ENCODE peak calls at places on chromosomes 6 and 20, in five cellular contexts. One of them, this sample, is unnamed.

GRCh38 chr6:37143585-37143984 is 26.4 kb upstream of the PIM1 start:
- DNase-seq in neural progenitor cell: no peak
- DNase-seq in GM23248: no peak
- DNase-seq in K562: no peak
- DNase-seq in MM.1S: no peak
- DNase-seq in this sample: no peak

GRCh38 chr6:26454641-26455040 is 3.1 kb upstream of the BTN2A1 start:
- DNase-seq in neural progenitor cell: no peak
- DNase-seq in GM23248: peak; percentile 56
- DNase-seq in K562: no peak
- DNase-seq in MM.1S: no peak
- DNase-seq in this sample: no peak

GRCh38 chr20:25584905-25585704 is at the start of gene NINL:
- DNase-seq in neural progenitor cell: peak; percentile 95
- DNase-seq in GM23248: peak; percentile 81
- DNase-seq in K562: peak; percentile 53
- DNase-seq in MM.1S: no peak
- DNase-seq in this sample: peak; percentile 67

GRCh38 chr6:35725721-35726438 is 11.0 kb upstream of the ARMC12 start:
- DNase-seq in neural progenitor cell: no peak
- DNase-seq in GM23248: peak; percentile 37
- DNase-seq in K562: no peak
- DNase-seq in MM.1S: no peak
- DNase-seq in this sample: no peak

GRCh38 chr6:74087898-74088297 is 391.9 kb downstream of the CD109 start:
- DNase-seq in neural progenitor cell: no peak
- DNase-seq in GM23248: peak; percentile 73
- DNase-seq in K562: no peak
- DNase-seq in MM.1S: no peak
- DNase-seq in this sample: peak; percentile 42

GRCh38 chr20:23881371-23881770 is 1.8 kb upstream of the CST5 start:
- DNase-seq in neural progenitor cell: no peak
- DNase-seq in GM23248: no peak
- DNase-seq in K562: no peak
- DNase-seq in MM.1S: no peak
- DNase-seq in this sample: no peak

GRCh38 chr6:47859132-47859531 is 77.3 kb downstream of the OPN5 start:
- DNase-seq in neural progenitor cell: peak; percentile 20
- DNase-seq in GM23248: no peak
- DNase-seq in K562: no peak
- DNase-seq in MM.1S: no peak
- DNase-seq in this sample: no peak

GRCh38 chr20:11529046-11529445 is 388.6 kb upstream of the BTBD3 start:
- DNase-seq in neural progenitor cell: no peak
- DNase-seq in GM23248: no peak
- DNase-seq in K562: no peak
- DNase-seq in MM.1S: no peak
- DNase-seq in this sample: no peak

GRCh38 chr6:105211831-105212230 is 32.0 kb upstream of the POPDC3 start:
- DNase-seq in neural progenitor cell: no peak
- DNase-seq in GM23248: peak; percentile 65
- DNase-seq in K562: no peak
- DNase-seq in MM.1S: no peak
- DNase-seq in this sample: no peak

GRCh38 chr20:44218441-44218840 is 7.9 kb upstream of the OSER1 start:
- DNase-seq in neural progenitor cell: no peak
- DNase-seq in GM23248: no peak
- DNase-seq in K562: no peak
- DNase-seq in MM.1S: no peak
- DNase-seq in this sample: no peak

GRCh38 chr6:63546697-63547096 is 25.6 kb upstream of the LOC128125822 start:
- DNase-seq in neural progenitor cell: no peak
- DNase-seq in GM23248: no peak
- DNase-seq in K562: no peak
- DNase-seq in MM.1S: no peak
- DNase-seq in this sample: no peak

GRCh38 chr20:4828830-4829493 is 107.3 kb downstream of the PRND start:
- DNase-seq in neural progenitor cell: no peak
- DNase-seq in GM23248: no peak
- DNase-seq in K562: no peak
- DNase-seq in MM.1S: no peak
- DNase-seq in this sample: no peak

GRCh38 chr6:159844737-159845645 is 44.9 kb downstream of the PNLDC1 start:
- DNase-seq in neural progenitor cell: no peak
- DNase-seq in GM23248: no peak
- DNase-seq in K562: no peak
- DNase-seq in MM.1S: no peak
- DNase-seq in this sample: no peak

GRCh38 chr6:125254321-125254720 is 47.4 kb downstream of the HDDC2 start:
- DNase-seq in neural progenitor cell: no peak
- DNase-seq in GM23248: no peak
- DNase-seq in K562: no peak
- DNase-seq in MM.1S: no peak
- DNase-seq in this sample: no peak

GRCh38 chr6:148854992-148855391 is 108.2 kb downstream of the UST start:
- DNase-seq in neural progenitor cell: peak; percentile 39
- DNase-seq in GM23248: no peak
- DNase-seq in K562: no peak
- DNase-seq in MM.1S: no peak
- DNase-seq in this sample: no peak

GRCh38 chr20:46657618-46658017 is 6.4 kb upstream of the SLC13A3 start:
- DNase-seq in neural progenitor cell: no peak
- DNase-seq in GM23248: no peak
- DNase-seq in K562: no peak
- DNase-seq in MM.1S: no peak
- DNase-seq in this sample: no peak

DNA sequence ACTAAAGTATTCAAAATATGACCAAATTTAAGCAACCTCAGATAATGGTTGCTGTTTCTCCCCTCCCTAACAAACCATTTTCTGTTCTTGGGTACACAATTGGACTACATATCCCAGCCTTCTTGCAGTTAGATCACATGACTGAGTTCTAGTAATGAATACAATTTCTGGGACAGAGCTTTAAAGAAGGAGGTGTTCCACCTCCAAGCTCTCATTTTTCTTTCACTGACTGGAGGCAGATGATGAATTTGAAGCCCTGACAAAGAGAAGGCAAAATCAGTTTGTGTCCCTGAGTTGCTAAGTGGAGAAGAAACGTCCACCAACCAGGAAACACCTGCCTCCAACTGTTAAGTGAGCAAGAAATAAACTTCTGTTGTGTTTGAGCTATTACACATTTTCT is 117.2 kb downstream of the LCA5 start:
- DNase-seq in neural progenitor cell: no peak
- DNase-seq in GM23248: no peak
- DNase-seq in K562: no peak
- DNase-seq in MM.1S: no peak
- DNase-seq in this sample: peak; percentile 80
- H3K9ac ChIP-seq in neural progenitor cell: no peak overlapping the region
- H3K9ac ChIP-seq in GM23248: no peak overlapping the region
- H3K9ac ChIP-seq in K562: no peak overlapping the region
- H3K9ac ChIP-seq in MM.1S: no peak overlapping the region
- H3K9ac ChIP-seq in this sample: no peak overlapping the region

DNA sequence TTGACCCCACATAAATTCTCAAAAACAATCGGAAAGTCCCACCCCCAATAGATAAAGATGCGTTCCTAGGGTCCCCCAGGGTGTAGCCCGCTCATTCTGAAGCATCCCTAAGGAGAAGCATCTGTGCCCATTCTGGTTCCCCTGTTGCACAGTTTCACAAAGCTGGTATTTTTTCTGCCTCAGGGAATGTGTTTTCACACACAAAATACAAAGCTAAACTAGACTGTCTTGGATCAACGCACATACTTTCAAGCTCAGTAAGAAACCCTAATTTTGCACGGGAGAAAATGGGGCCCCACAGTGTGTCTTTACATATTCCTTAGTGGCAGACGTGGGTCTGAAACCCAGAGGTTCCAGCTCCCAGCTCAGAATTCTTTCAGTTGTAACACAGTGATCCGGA is 6.1 kb downstream of the FOXQ1 start:
- DNase-seq in neural progenitor cell: no peak
- DNase-seq in GM23248: no peak
- DNase-seq in K562: no peak
- DNase-seq in MM.1S: no peak
- DNase-seq in this sample: no peak
- H3K27ac ChIP-seq in neural progenitor cell: no peak overlapping the region
- H3K27ac ChIP-seq in GM23248: no peak overlapping the region
- H3K27ac ChIP-seq in K562: no peak overlapping the region
- H3K27ac ChIP-seq in MM.1S: no peak overlapping the region
- H3K27ac ChIP-seq in this sample: no peak overlapping the region

DNA sequence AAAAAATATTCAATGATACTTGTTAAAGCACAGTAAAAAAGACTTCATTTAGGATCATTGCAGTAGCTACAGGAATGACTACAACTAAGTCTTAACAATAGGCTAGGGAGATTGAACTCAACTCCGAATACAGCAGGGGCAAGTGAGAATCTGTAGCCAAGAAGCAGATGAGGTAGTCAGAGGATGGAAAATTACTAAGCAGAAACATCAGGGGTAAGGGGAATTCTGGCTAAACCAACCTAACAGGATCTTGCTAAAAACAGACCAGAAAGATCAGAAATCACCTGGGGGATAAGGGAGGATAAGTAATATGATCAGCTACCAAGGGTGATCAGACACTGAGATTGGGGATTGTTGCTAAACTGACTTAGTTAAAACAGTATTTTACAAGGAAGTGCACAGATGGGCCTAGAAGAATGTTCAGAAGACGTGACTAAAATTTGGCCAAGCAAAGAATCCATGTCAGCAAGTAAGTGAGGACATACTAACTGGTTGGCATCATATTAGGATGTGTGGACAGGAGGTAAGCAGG is 217.5 kb downstream of the TENT5A start:
- DNase-seq in neural progenitor cell: no peak
- DNase-seq in GM23248: no peak
- DNase-seq in K562: no peak
- DNase-seq in MM.1S: no peak
- DNase-seq in this sample: no peak
- H2AFZ ChIP-seq in neural progenitor cell: no peak overlapping the region
- H2AFZ ChIP-seq in GM23248: no peak overlapping the region
- H2AFZ ChIP-seq in K562: no peak overlapping the region
- H2AFZ ChIP-seq in MM.1S: no peak overlapping the region
- H2AFZ ChIP-seq in this sample: no peak overlapping the region

DNA sequence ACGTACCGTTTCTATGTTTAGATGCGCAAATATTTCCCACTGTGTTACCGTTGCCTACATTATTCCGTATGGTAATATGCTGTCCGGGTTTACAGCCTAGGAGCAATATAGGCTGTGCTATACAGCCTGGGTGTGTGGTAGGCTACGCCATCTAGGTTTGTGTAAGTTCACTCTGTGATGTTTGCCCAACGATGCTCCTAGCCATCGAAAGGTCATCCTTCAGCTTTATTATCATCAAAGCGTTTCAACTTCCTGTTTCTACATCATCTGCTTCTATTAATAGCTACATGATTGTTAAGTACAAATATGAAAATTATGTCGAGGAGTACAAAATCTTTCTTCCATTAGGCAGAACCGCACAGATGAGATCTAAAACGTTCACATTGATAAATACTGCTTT is 69.9 kb downstream of the PPP1R14C start:
- DNase-seq in neural progenitor cell: no peak
- DNase-seq in GM23248: no peak
- DNase-seq in K562: no peak
- DNase-seq in MM.1S: no peak
- DNase-seq in this sample: no peak
- H3K9ac ChIP-seq in neural progenitor cell: no peak overlapping the region
- H3K9ac ChIP-seq in GM23248: no peak overlapping the region
- H3K9ac ChIP-seq in K562: no peak overlapping the region
- H3K9ac ChIP-seq in MM.1S: no peak overlapping the region
- H3K9ac ChIP-seq in this sample: no peak overlapping the region

DNA sequence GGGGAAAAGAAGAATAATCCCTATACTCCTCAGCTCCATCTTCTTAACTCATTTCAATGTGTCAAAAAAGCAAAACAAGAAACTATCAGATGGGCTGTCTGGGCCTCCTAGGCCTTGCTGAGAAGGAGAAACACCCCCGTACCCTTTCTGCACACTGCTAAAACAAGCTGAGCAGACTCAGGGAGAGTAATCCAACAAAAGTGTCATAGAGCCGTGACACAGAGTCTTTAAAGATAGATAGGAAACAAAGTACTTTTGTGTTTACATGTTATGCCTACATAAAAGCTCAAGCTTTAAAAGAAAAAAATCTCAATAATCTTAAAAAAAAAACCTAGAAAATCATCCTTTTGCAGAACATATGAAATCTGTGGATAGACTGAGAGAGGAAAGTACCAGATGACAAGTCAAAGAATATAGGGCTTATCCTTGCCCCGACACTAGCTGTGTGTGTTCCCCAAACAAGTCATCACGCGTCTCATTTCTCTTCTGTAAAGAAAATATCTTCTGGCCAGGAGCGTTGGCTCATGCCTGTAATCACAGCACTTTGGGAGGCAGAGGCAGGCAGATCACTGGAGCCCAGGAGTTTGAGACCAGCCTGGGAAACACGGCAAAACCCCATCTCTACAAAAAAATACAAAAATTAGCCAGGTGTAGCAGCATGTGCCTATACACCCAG is 81.3 kb downstream of the MAP3K5 start:
- DNase-seq in neural progenitor cell: no peak
- DNase-seq in GM23248: no peak
- DNase-seq in K562: no peak
- DNase-seq in MM.1S: no peak
- DNase-seq in this sample: no peak
- H3K27ac ChIP-seq in neural progenitor cell: no peak overlapping the region
- H3K27ac ChIP-seq in GM23248: no peak overlapping the region
- H3K27ac ChIP-seq in K562: no peak overlapping the region
- H3K27ac ChIP-seq in MM.1S: no peak overlapping the region
- H3K27ac ChIP-seq in this sample: no peak overlapping the region

GRCh38 chr6:156601156-156601820 is 175.9 kb upstream of the ARID1B start:
- DNase-seq in neural progenitor cell: no peak
- DNase-seq in GM23248: no peak
- DNase-seq in K562: no peak
- DNase-seq in MM.1S: no peak
- DNase-seq in this sample: no peak
- H2AFZ ChIP-seq in neural progenitor cell: no peak overlapping the region
- H2AFZ ChIP-seq in GM23248: no peak overlapping the region
- H2AFZ ChIP-seq in K562: no peak overlapping the region
- H2AFZ ChIP-seq in MM.1S: no peak overlapping the region
- H2AFZ ChIP-seq in this sample: no peak overlapping the region

GRCh38 chr20:1652960-1653359 is 4.6 kb downstream of the SIRPG start:
- DNase-seq in neural progenitor cell: no peak
- DNase-seq in GM23248: no peak
- DNase-seq in K562: no peak
- DNase-seq in MM.1S: peak; percentile 58
- DNase-seq in this sample: no peak

GRCh38 chr20:1654994-1655393 is 2.6 kb downstream of the SIRPG start:
- DNase-seq in neural progenitor cell: no peak
- DNase-seq in GM23248: no peak
- DNase-seq in K562: no peak
- DNase-seq in MM.1S: no peak
- DNase-seq in this sample: peak; percentile 6

GRCh38 chr20:1651268-1651667 is 6.3 kb downstream of the SIRPG start:
- DNase-seq in neural progenitor cell: no peak
- DNase-seq in GM23248: no peak
- DNase-seq in K562: no peak
- DNase-seq in MM.1S: no peak
- DNase-seq in this sample: no peak

GRCh38 chr20:1648101-1648500 is 9.5 kb downstream of the SIRPG start:
- DNase-seq in neural progenitor cell: no peak
- DNase-seq in GM23248: peak; percentile 39
- DNase-seq in K562: no peak
- DNase-seq in MM.1S: no peak
- DNase-seq in this sample: no peak

GRCh38 chr20:1652104-1652503 is 5.5 kb downstream of the SIRPG start:
- DNase-seq in neural progenitor cell: no peak
- DNase-seq in GM23248: no peak
- DNase-seq in K562: no peak
- DNase-seq in MM.1S: no peak
- DNase-seq in this sample: no peak
- H3K9ac ChIP-seq in neural progenitor cell: no peak overlapping the region
- H3K9ac ChIP-seq in GM23248: no peak overlapping the region
- H3K9ac ChIP-seq in K562: no peak overlapping the region
- H3K9ac ChIP-seq in MM.1S: no peak overlapping the region
- H3K9ac ChIP-seq in this sample: no peak overlapping the region

This sample was measured in endothelial cell of umbilical vein.